ENCODE peak calls at places on chromosomes 4 and X, in seven cellular contexts. Q is transverse colon, T is tibial nerve, H is caudate nucleus, J is testis, Z is dorsolateral prefrontal cortex, V is right cardiac atrium. E is an unnamed sample.

GRCh38 chrX:98028691-98029090 is 1145.0 kb downstream of the RPA4 start:
- DNase-seq in Q (no peak), T (no peak), H (no peak), J (no peak), Z (peak), V (no peak), E (no peak)

GRCh38 chr4:66929748-66930147 is 615.6 kb downstream of the CENPC start:
- DNase-seq in Q (no peak), T (no peak), H (no peak), J (no peak), Z (no peak), V (no peak), E (no peak)

GRCh38 chrX:3215249-3215648 is 131.2 kb downstream of the MXRA5 start:
- DNase-seq in Q (no peak), T (no peak), H (no peak), J (no peak), Z (no peak), V (no peak), E (no peak)

GRCh38 chr4:3107271-3108185 is 33.0 kb downstream of the HTT start:
- DNase-seq in Q (no peak), T (peak), H (no peak), J (no peak), Z (no peak), V (peak), E (no peak)

GRCh38 chr4:40455340-40455902 is 120.3 kb downstream of the CHRNA9 start:
- DNase-seq in Q (no peak), T (no peak), H (no peak), J (no peak), Z (no peak), V (no peak), E (no peak)

GRCh38 chr4:41692717-41693345 is 55.7 kb downstream of the PHOX2B start:
- DNase-seq in Q (peak), T (no peak), H (no peak), J (peak), Z (no peak), V (peak), E (no peak)

GRCh38 chrX:46588263-46588662 is 14.7 kb downstream of the CHST7 start:
- DNase-seq in Q (peak), T (peak), H (peak), J (peak), Z (no peak), V (peak), E (peak)

GRCh38 chrX:31832263-31832662 is 760.4 kb upstream of the FTHL17 start:
- DNase-seq in Q (no peak), T (no peak), H (no peak), J (no peak), Z (no peak), V (no peak), E (no peak)

GRCh38 chr4:61202638-61203495 is 2.7 kb downstream of the ADGRL3 start:
- DNase-seq in Q (no peak), T (no peak), H (peak), J (peak), Z (no peak), V (no peak), E (no peak)

GRCh38 chr4:3176625-3177229 is 72.2 kb upstream of the MSANTD1 start:
- DNase-seq in Q (no peak), T (no peak), H (no peak), J (no peak), Z (no peak), V (no peak), E (no peak)

GRCh38 chrX:69371159-69371558 is 133.0 kb upstream of the NALF2 start:
- DNase-seq in Q (no peak), T (no peak), H (no peak), J (no peak), Z (no peak), V (no peak), E (no peak)

GRCh38 chrX:8364369-8365141 is 100.1 kb upstream of the VCX3B start:
- DNase-seq in Q (no peak), T (no peak), H (no peak), J (peak), Z (no peak), V (peak), E (no peak)

GRCh38 chr4:179097741-179098140 is 1655.5 kb upstream of the AGA start:
- DNase-seq in Q (no peak), T (no peak), H (no peak), J (peak), Z (no peak), V (no peak), E (no peak)

GRCh38 chr4:8504279-8505007 is 63.9 kb downstream of the TRMT44 start:
- DNase-seq in Q (peak), T (no peak), H (no peak), J (no peak), Z (no peak), V (peak), E (no peak)

GRCh38 chrX:80810365-80810978 is 795 bp upstream of the BRWD3 start:
- DNase-seq in Q (no peak), T (no peak), H (no peak), J (no peak), Z (no peak), V (no peak), E (no peak)

GRCh38 chrX:96929036-96929435 is 45.3 kb downstream of the RPA4 start:
- DNase-seq in Q (no peak), T (no peak), H (no peak), J (no peak), Z (no peak), V (no peak), E (no peak)

GRCh38 chrX:53088136-53088974 is 5.6 kb upstream of the KANTR start:
- DNase-seq in Q (peak), T (peak), H (peak), J (peak), Z (peak), V (peak), E (peak)

GRCh38 chrX:109390556-109390955 is 91.3 kb downstream of the GUCY2F start:
- DNase-seq in Q (no peak), T (no peak), H (no peak), J (no peak), Z (no peak), V (no peak), E (no peak)

GRCh38 chr4:132123870-132124623 is 1025.0 kb upstream of the PCDH10 start:
- DNase-seq in Q (no peak), T (no peak), H (no peak), J (no peak), Z (no peak), V (no peak), E (no peak)

GRCh38 chr4:88728146-88728545 is 30.5 kb upstream of the NAP1L5 start:
- DNase-seq in Q (no peak), T (no peak), H (no peak), J (no peak), Z (no peak), V (peak), E (no peak)

GRCh38 chr4:17561195-17561909 is 15.6 kb upstream of the LAP3 start:
- DNase-seq in Q (no peak), T (no peak), H (no peak), J (no peak), Z (peak), V (no peak), E (no peak)

GRCh38 chr4:153142700-153143438 is 61.4 kb upstream of the TRIM2 start:
- DNase-seq in Q (peak), T (peak), H (peak), J (peak), Z (peak), V (peak), E (peak)

GRCh38 chrX:24189490-24189889 is 40.0 kb downstream of the ZFX start:
- DNase-seq in Q (no peak), T (no peak), H (no peak), J (no peak), Z (no peak), V (no peak), E (no peak)

GRCh38 chrX:148310402-148311200 is 189.8 kb upstream of the AFF2 start:
- DNase-seq in Q (no peak), T (no peak), H (no peak), J (no peak), Z (no peak), V (no peak), E (peak)

GRCh38 chr4:137651128-137651527 is 118.8 kb upstream of the PCDH18 start:
- DNase-seq in Q (no peak), T (no peak), H (no peak), J (no peak), Z (no peak), V (no peak), E (no peak)

GRCh38 chr4:109921384-109921808 is 8.7 kb downstream of the EGF start:
- DNase-seq in Q (no peak), T (no peak), H (no peak), J (no peak), Z (no peak), V (no peak), E (no peak)

GRCh38 chr4:40515037-40515397 is 114.6 kb downstream of the RBM47 start:
- DNase-seq in Q (no peak), T (no peak), H (no peak), J (no peak), Z (no peak), V (no peak), E (no peak)

GRCh38 chr4:11635336-11635735 is 206.6 kb upstream of the HS3ST1 start:
- DNase-seq in Q (no peak), T (no peak), H (no peak), J (no peak), Z (no peak), V (no peak), E (no peak)

GRCh38 chr4:41839945-41840854 is 91.7 kb upstream of the PHOX2B start:
- DNase-seq in Q (no peak), T (no peak), H (no peak), J (no peak), Z (no peak), V (no peak), E (no peak)

GRCh38 chrX:2458309-2458708 is 42.5 kb downstream of the DHRSX start:
- DNase-seq in Q (no peak), T (no peak), H (no peak), J (no peak), Z (no peak), V (no peak), E (no peak)

GRCh38 chr4:15194520-15194919 is 192.2 kb downstream of the CPEB2 start:
- DNase-seq in Q (no peak), T (no peak), H (no peak), J (no peak), Z (no peak), V (no peak), E (no peak)

GRCh38 chr4:142352682-142353081 is 493.4 kb downstream of the INPP4B start:
- DNase-seq in Q (no peak), T (no peak), H (no peak), J (no peak), Z (no peak), V (no peak), E (no peak)

GRCh38 chrX:115311666-115312065 is 22.2 kb downstream of the LUZP4 start:
- DNase-seq in Q (no peak), T (no peak), H (no peak), J (peak), Z (no peak), V (peak), E (no peak)

GRCh38 chr4:8428288-8429097 is 12.0 kb downstream of the ACOX3 start:
- DNase-seq in Q (peak), T (peak), H (peak), J (peak), Z (peak), V (peak), E (peak)

GRCh38 chr4:139668036-139668435 is 2.4 kb downstream of the MGST2 start:
- DNase-seq in Q (no peak), T (no peak), H (no peak), J (no peak), Z (no peak), V (no peak), E (no peak)
- H3K27ac ChIP-seq in Q (peak), T (no peak), H (no peak), J (no peak), Z (no peak), V (no peak), E (no peak)

DNA sequence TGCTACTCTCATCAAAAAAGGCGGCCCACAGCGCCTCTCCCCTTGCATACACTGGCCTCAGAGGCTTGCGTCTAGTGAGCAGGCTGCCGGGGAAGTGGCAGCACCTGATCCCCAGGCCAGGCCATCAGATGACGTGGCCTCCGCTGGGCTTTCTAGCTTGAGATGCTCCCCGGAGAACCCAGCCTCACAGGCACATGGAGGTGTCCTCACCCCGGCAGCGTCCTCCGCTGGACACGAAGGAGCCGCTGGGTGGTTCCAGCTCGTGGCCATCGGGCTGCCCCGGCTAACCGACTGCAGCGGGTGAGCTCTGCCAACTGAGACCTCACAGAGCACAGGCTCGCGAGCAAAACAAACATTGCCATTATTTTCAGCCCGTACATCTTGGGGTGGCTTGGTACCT is 12.7 kb downstream of the IRAK1 start:
- DNase-seq in Q (no peak), T (no peak), H (no peak), J (no peak), Z (no peak), V (no peak), E (no peak)
- H3K27ac ChIP-seq in Q (no peak), T (no peak), H (no peak), J (no peak), Z (no peak), V (no peak), E (no peak)

GRCh38 chr4:1357356-1358248 is 10.6 kb downstream of the UVSSA start:
- DNase-seq in Q (no peak), T (no peak), H (no peak), J (no peak), Z (no peak), V (peak), E (no peak)
- H3K27ac ChIP-seq in Q (no peak), T (no peak), H (peak), J (no peak), Z (no peak), V (no peak), E (no peak)

DNA sequence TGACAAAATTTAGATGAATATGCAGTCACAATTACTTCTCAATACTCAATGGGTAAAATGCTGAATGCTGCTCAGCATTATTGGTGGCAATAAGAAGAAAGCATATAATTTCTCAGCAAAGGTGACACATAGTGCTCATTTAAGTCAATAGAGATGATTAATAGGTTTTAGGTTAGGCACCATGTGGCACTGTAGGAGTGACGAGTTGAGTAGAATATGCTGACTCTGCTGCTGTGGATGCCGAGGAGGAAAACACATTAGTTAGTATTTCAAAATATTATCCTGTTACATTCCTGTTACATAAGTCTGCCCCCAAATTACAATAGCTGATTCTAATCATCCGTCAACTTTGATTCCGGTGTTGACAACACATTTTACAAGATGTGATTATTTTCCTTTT is 13.7 kb upstream of the CXCL5 start:
- DNase-seq in Q (no peak), T (no peak), H (no peak), J (no peak), Z (no peak), V (no peak), E (no peak)
- H3K27ac ChIP-seq in Q (no peak), T (no peak), H (no peak), J (no peak), Z (no peak), V (no peak), E (no peak)

DNA sequence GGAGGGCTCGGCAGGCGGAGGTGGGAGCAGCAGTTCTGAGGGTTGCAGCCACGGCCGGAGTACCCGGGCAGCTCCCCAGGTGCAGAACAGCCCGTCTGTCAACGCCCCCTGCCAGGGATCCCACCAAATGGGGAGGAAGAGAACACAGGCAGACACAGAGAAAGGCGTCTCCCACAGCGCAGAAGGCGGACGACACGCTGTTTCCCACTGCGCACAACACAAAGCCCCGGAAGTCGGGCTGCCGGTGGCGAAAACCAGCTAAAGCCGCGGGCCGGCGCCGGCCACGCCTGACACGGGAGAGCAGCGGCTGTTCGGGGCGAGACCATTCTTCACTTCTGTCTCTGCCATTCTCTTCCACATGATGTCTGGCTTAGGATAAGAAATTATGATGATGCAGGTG is 31.6 kb downstream of the CTBP1 start:
- DNase-seq in Q (no peak), T (no peak), H (no peak), J (no peak), Z (no peak), V (no peak), E (no peak)
- H3K27ac ChIP-seq in Q (peak), T (peak), H (no peak), J (no peak), Z (no peak), V (no peak), E (no peak)

GRCh38 chr4:54317690-54318089 is 88.6 kb downstream of the PDGFRA start:
- DNase-seq in Q (no peak), T (no peak), H (no peak), J (no peak), Z (no peak), V (no peak), E (no peak)
- H3K27ac ChIP-seq in Q (no peak), T (no peak), H (no peak), J (no peak), Z (no peak), V (no peak), E (no peak)

DNA sequence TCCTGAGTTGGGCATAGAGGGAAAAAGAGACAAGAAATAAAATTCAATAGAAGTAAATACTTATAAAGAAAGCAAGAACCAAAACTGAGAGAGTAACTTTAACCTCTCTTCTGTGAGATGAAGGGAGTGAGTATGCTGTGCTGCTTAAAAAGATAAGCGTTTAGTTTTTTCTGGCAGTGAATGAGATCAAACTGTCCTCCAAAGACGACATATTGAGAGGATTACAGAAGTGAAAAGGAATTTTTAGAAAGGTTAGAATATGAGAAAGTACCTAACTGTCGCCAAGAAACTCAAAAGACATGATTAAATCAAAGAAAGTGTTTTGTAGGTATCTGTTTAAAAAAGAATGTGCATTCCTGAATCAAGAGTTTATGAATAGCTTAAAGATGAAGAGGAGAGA is 16.0 kb downstream of the GAB1 start:
- DNase-seq in Q (no peak), T (no peak), H (no peak), J (no peak), Z (no peak), V (no peak), E (no peak)
- H3K27ac ChIP-seq in Q (peak), T (peak), H (no peak), J (peak), Z (peak), V (no peak), E (no peak)

GRCh38 chr4:94577136-94577535 is 125.4 kb downstream of the PDLIM5 start:
- DNase-seq in Q (peak), T (no peak), H (peak), J (peak), Z (peak), V (peak), E (no peak)
- H3K27ac ChIP-seq in Q (no peak), T (no peak), H (peak), J (no peak), Z (peak), V (no peak), E (no peak)

GRCh38 chrX:131778269-131779218 is 234.7 kb downstream of the OR13H1 start:
- DNase-seq in Q (peak), T (no peak), H (peak), J (no peak), Z (peak), V (no peak), E (peak)

GRCh38 chrX:131783555-131784338 is 239.4 kb upstream of the STK26 start:
- DNase-seq in Q (peak), T (no peak), H (peak), J (no peak), Z (no peak), V (no peak), E (no peak)

GRCh38 chrX:131779313-131779712 is 235.4 kb downstream of the OR13H1 start:
- DNase-seq in Q (no peak), T (no peak), H (no peak), J (no peak), Z (no peak), V (no peak), E (no peak)
- H3K27ac ChIP-seq in Q (no peak), T (no peak), H (peak), J (no peak), Z (peak), V (no peak), E (no peak)

GRCh38 chr4:173248690-173249089 is 80.1 kb downstream of the GALNT7 start:
- DNase-seq in Q (no peak), T (no peak), H (no peak), J (no peak), Z (no peak), V (no peak), E (no peak)

GRCh38 chr4:173243321-173243720 is 74.7 kb downstream of the GALNT7 start:
- DNase-seq in Q (no peak), T (no peak), H (no peak), J (no peak), Z (no peak), V (no peak), E (no peak)

GRCh38 chr4:173246719-173247118 is 78.1 kb downstream of the GALNT7 start:
- DNase-seq in Q (no peak), T (no peak), H (no peak), J (no peak), Z (no peak), V (no peak), E (no peak)

GRCh38 chr4:173243917-173244658 is 75.5 kb downstream of the GALNT7 start:
- DNase-seq in Q (no peak), T (no peak), H (no peak), J (no peak), Z (no peak), V (no peak), E (no peak)

GRCh38 chr4:173247316-173247715 is 78.7 kb downstream of the GALNT7 start:
- DNase-seq in Q (no peak), T (no peak), H (no peak), J (no peak), Z (no peak), V (no peak), E (no peak)
- H3K27ac ChIP-seq in Q (no peak), T (no peak), H (no peak), J (no peak), Z (no peak), V (no peak), E (no peak)